ENCODE peak calls at places on chromosome 12, in ten cellular contexts. Q, G, F, R, O, I, N, Y, E and W are unnamed samples.

GRCh38 chr12:5807538-5808219 is 137.4 kb downstream of the ANO2 start:
- DNase-seq in Q (no peak), G (peak; percentile 95), F (no peak), R (no peak), O (no peak), I (no peak), N (no peak), Y (no peak), E (no peak), W (no peak)

GRCh38 chr12:119505001-119505400 is 88.6 kb upstream of the TMEM233 start:
- DNase-seq in Q (no peak), G (peak; percentile 62), F (no peak), R (no peak), O (no peak), I (no peak), N (no peak), Y (no peak), E (no peak), W (no peak)

GRCh38 chr12:112236786-112237185 is 111.4 kb downstream of the TRAFD1 start:
- DNase-seq in Q (no peak), G (no peak), F (no peak), R (no peak), O (no peak), I (no peak), N (no peak), Y (no peak), E (no peak), W (no peak)

GRCh38 chr12:62715086-62715786 is 219.7 kb downstream of the PPM1H start:
- DNase-seq in Q (no peak), G (no peak), F (no peak), R (peak; percentile 40), O (no peak), I (no peak), N (no peak), Y (no peak), E (no peak), W (peak; percentile 63)

GRCh38 chr12:132342322-132342721 is 12.9 kb upstream of the GALNT9 start:
- DNase-seq in Q (no peak), G (peak; percentile 33), F (no peak), R (no peak), O (no peak), I (peak; percentile 76), N (no peak), Y (no peak), E (no peak), W (no peak)

GRCh38 chr12:5780536-5780935 is 164.5 kb downstream of the ANO2 start:
- DNase-seq in Q (no peak), G (no peak), F (no peak), R (no peak), O (no peak), I (peak; percentile 40), N (no peak), Y (no peak), E (no peak), W (no peak)

GRCh38 chr12:52805000-52805399 is 8.9 kb downstream of the KRT4 start:
- DNase-seq in Q (no peak), G (no peak), F (no peak), R (no peak), O (no peak), I (no peak), N (no peak), Y (no peak), E (no peak), W (no peak)

GRCh38 chr12:22333186-22333745 is 1.2 kb downstream of the ST8SIA1 start:
- DNase-seq in Q (peak; percentile 75), G (no peak), F (no peak), R (no peak), O (peak; percentile 66), I (no peak), N (no peak), Y (no peak), E (no peak), W (peak; percentile 44)

GRCh38 chr12:5433081-5433839 is 1.4 kb downstream of the NTF3 start:
- DNase-seq in Q (no peak), G (peak; percentile 34), F (no peak), R (no peak), O (no peak), I (peak; percentile 80), N (no peak), Y (no peak), E (no peak), W (no peak)

GRCh38 chr12:49599961-49600360 is 5.5 kb downstream of the FAM186B start:
- DNase-seq in Q (no peak), G (no peak), F (no peak), R (no peak), O (no peak), I (no peak), N (no peak), Y (no peak), E (no peak), W (no peak)

GRCh38 chr12:105334001-105334400 is 3.5 kb downstream of the C12orf75 start:
- DNase-seq in Q (peak; percentile 30), G (peak; percentile 42), F (no peak), R (no peak), O (no peak), I (peak; percentile 21), N (no peak), Y (peak; percentile 51), E (no peak), W (no peak)

GRCh38 chr12:54331461-54331860 is 6.5 kb downstream of the COPZ1 start:
- DNase-seq in Q (no peak), G (no peak), F (no peak), R (no peak), O (no peak), I (no peak), N (no peak), Y (no peak), E (no peak), W (no peak)

GRCh38 chr12:51721281-51721940 is 127.1 kb downstream of the FIGNL2 start:
- DNase-seq in Q (peak; percentile 53), G (no peak), F (no peak), R (peak; percentile 31), O (peak; percentile 87), I (peak; percentile 88), N (no peak), Y (no peak), E (no peak), W (no peak)

GRCh38 chr12:107903377-107904061 is 129.0 kb downstream of the ASCL4 start:
- DNase-seq in Q (peak; percentile 9), G (peak; percentile 51), F (peak; percentile 55), R (peak; percentile 47), O (peak; percentile 78), I (peak; percentile 92), N (peak; percentile 68), Y (peak; percentile 11), E (no peak), W (peak; percentile 60)